ENCODE peak calls at places on chromosome 3, in ten cellular contexts. One of them, this sample, is unnamed.
A peak's percentile ranks its signal among the peaks of the same experiment; 100 is the strongest.

GRCh38 chr3:46406786-46407611 is at the start of the genes CCR5AS and CCRL2:
- DNase-seq in T-helper 17 cell: no peak
- DNase-seq in stimulated activated CD8-positive, alpha-beta memory T cell treated with anti-CD3 and anti-CD28 coated beads, Interleukin-12 subunit alpha, Interleukin-12 subunit beta, amount 100 ng/mL, for 4 hours: peak; percentile 17
- DNase-seq in KG1: peak; percentile 14
- DNase-seq in NCI-H1092 treated with DMSO at 0.1 percent for 48 hours: no peak
- DNase-seq in activated CD8-positive, alpha-beta memory T cell treated with anti-CD3 and anti-CD28 coated beads for 48 hours: peak; percentile 9
- DNase-seq in retina: peak; percentile 7
- DNase-seq in naive thymus-derived CD8-positive, alpha-beta T cell: peak; percentile 39
- DNase-seq in activated T-helper 1 cell treated with anti-CD3 and anti-CD28 coated beads, Interleukin-2, amount 50 U/mL, for 16 hours: peak; percentile 2
- DNase-seq in activated T-cell treated with anti-CD3 and anti-CD28 coated beads for 1 hour: peak; percentile 5
- DNase-seq in this sample: peak; percentile 41

GRCh38 chr3:184241447-184242296 is 7.1 kb downstream of the ALG3 start:
- DNase-seq in T-helper 17 cell: no peak
- DNase-seq in retina: no peak
- DNase-seq in NCI-H1092 treated with DMSO at 0.1 percent for 48 hours: no peak
- DNase-seq in KG1: no peak
- DNase-seq in stimulated activated CD8-positive, alpha-beta memory T cell treated with anti-CD3 and anti-CD28 coated beads, Interleukin-12 subunit alpha, Interleukin-12 subunit beta, amount 100 ng/mL, for 4 hours: no peak
- DNase-seq in activated CD8-positive, alpha-beta memory T cell treated with anti-CD3 and anti-CD28 coated beads for 48 hours: no peak
- DNase-seq in activated T-helper 1 cell treated with anti-CD3 and anti-CD28 coated beads, Interleukin-2, amount 50 U/mL, for 16 hours: no peak
- DNase-seq in naive thymus-derived CD8-positive, alpha-beta T cell: no peak
- DNase-seq in activated T-cell treated with anti-CD3 and anti-CD28 coated beads for 1 hour: no peak
- DNase-seq in this sample: no peak

GRCh38 chr3:37590328-37591079 is 271.2 kb upstream of the CTDSPL start:
- DNase-seq in activated CD8-positive, alpha-beta memory T cell treated with anti-CD3 and anti-CD28 coated beads for 48 hours: no peak
- DNase-seq in stimulated activated CD8-positive, alpha-beta memory T cell treated with anti-CD3 and anti-CD28 coated beads, Interleukin-12 subunit alpha, Interleukin-12 subunit beta, amount 100 ng/mL, for 4 hours: no peak
- DNase-seq in KG1: no peak
- DNase-seq in NCI-H1092 treated with DMSO at 0.1 percent for 48 hours: no peak
- DNase-seq in T-helper 17 cell: no peak
- DNase-seq in activated T-cell treated with anti-CD3 and anti-CD28 coated beads for 1 hour: no peak
- DNase-seq in activated T-helper 1 cell treated with anti-CD3 and anti-CD28 coated beads, Interleukin-2, amount 50 U/mL, for 16 hours: no peak
- DNase-seq in naive thymus-derived CD8-positive, alpha-beta T cell: no peak
- DNase-seq in retina: no peak
- DNase-seq in this sample: no peak

GRCh38 chr3:125079675-125080045 is 23.9 kb upstream of the HEG1 start:
- DNase-seq in naive thymus-derived CD8-positive, alpha-beta T cell: no peak
- DNase-seq in activated T-helper 1 cell treated with anti-CD3 and anti-CD28 coated beads, Interleukin-2, amount 50 U/mL, for 16 hours: no peak
- DNase-seq in NCI-H1092 treated with DMSO at 0.1 percent for 48 hours: no peak
- DNase-seq in activated T-cell treated with anti-CD3 and anti-CD28 coated beads for 1 hour: no peak
- DNase-seq in stimulated activated CD8-positive, alpha-beta memory T cell treated with anti-CD3 and anti-CD28 coated beads, Interleukin-12 subunit alpha, Interleukin-12 subunit beta, amount 100 ng/mL, for 4 hours: no peak
- DNase-seq in retina: no peak
- DNase-seq in activated CD8-positive, alpha-beta memory T cell treated with anti-CD3 and anti-CD28 coated beads for 48 hours: no peak
- DNase-seq in KG1: no peak
- DNase-seq in T-helper 17 cell: no peak
- DNase-seq in this sample: no peak

GRCh38 chr3:99407257-99407656 is 231.1 kb upstream of the COL8A1 start:
- DNase-seq in activated CD8-positive, alpha-beta memory T cell treated with anti-CD3 and anti-CD28 coated beads for 48 hours: no peak
- DNase-seq in activated T-helper 1 cell treated with anti-CD3 and anti-CD28 coated beads, Interleukin-2, amount 50 U/mL, for 16 hours: no peak
- DNase-seq in KG1: no peak
- DNase-seq in retina: no peak
- DNase-seq in activated T-cell treated with anti-CD3 and anti-CD28 coated beads for 1 hour: no peak
- DNase-seq in T-helper 17 cell: no peak
- DNase-seq in naive thymus-derived CD8-positive, alpha-beta T cell: no peak
- DNase-seq in NCI-H1092 treated with DMSO at 0.1 percent for 48 hours: no peak
- DNase-seq in stimulated activated CD8-positive, alpha-beta memory T cell treated with anti-CD3 and anti-CD28 coated beads, Interleukin-12 subunit alpha, Interleukin-12 subunit beta, amount 100 ng/mL, for 4 hours: no peak
- DNase-seq in this sample: no peak

GRCh38 chr3:152192050-152192449 is 76.7 kb upstream of the MBNL1 start:
- DNase-seq in activated T-cell treated with anti-CD3 and anti-CD28 coated beads for 1 hour: no peak
- DNase-seq in stimulated activated CD8-positive, alpha-beta memory T cell treated with anti-CD3 and anti-CD28 coated beads, Interleukin-12 subunit alpha, Interleukin-12 subunit beta, amount 100 ng/mL, for 4 hours: no peak
- DNase-seq in naive thymus-derived CD8-positive, alpha-beta T cell: peak; percentile 42
- DNase-seq in retina: no peak
- DNase-seq in activated CD8-positive, alpha-beta memory T cell treated with anti-CD3 and anti-CD28 coated beads for 48 hours: no peak
- DNase-seq in activated T-helper 1 cell treated with anti-CD3 and anti-CD28 coated beads, Interleukin-2, amount 50 U/mL, for 16 hours: no peak
- DNase-seq in NCI-H1092 treated with DMSO at 0.1 percent for 48 hours: no peak
- DNase-seq in T-helper 17 cell: no peak
- DNase-seq in KG1: peak; percentile 54
- DNase-seq in this sample: no peak

GRCh38 chr3:186931487-186932280 is 1.4 kb downstream of the ST6GAL1 start:
- DNase-seq in activated CD8-positive, alpha-beta memory T cell treated with anti-CD3 and anti-CD28 coated beads for 48 hours: peak; percentile 52
- DNase-seq in retina: peak; percentile 76
- DNase-seq in KG1: no peak
- DNase-seq in stimulated activated CD8-positive, alpha-beta memory T cell treated with anti-CD3 and anti-CD28 coated beads, Interleukin-12 subunit alpha, Interleukin-12 subunit beta, amount 100 ng/mL, for 4 hours: peak; percentile 52
- DNase-seq in T-helper 17 cell: peak; percentile 52
- DNase-seq in activated T-cell treated with anti-CD3 and anti-CD28 coated beads for 1 hour: peak; percentile 50
- DNase-seq in NCI-H1092 treated with DMSO at 0.1 percent for 48 hours: peak; percentile 28
- DNase-seq in naive thymus-derived CD8-positive, alpha-beta T cell: peak; percentile 41
- DNase-seq in activated T-helper 1 cell treated with anti-CD3 and anti-CD28 coated beads, Interleukin-2, amount 50 U/mL, for 16 hours: peak; percentile 56
- DNase-seq in this sample: peak; percentile 60

GRCh38 chr3:32132706-32133105 is 26.3 kb downstream of the GPD1L start:
- DNase-seq in T-helper 17 cell: no peak
- DNase-seq in naive thymus-derived CD8-positive, alpha-beta T cell: no peak
- DNase-seq in activated T-cell treated with anti-CD3 and anti-CD28 coated beads for 1 hour: no peak
- DNase-seq in stimulated activated CD8-positive, alpha-beta memory T cell treated with anti-CD3 and anti-CD28 coated beads, Interleukin-12 subunit alpha, Interleukin-12 subunit beta, amount 100 ng/mL, for 4 hours: no peak
- DNase-seq in activated CD8-positive, alpha-beta memory T cell treated with anti-CD3 and anti-CD28 coated beads for 48 hours: no peak
- DNase-seq in retina: no peak
- DNase-seq in NCI-H1092 treated with DMSO at 0.1 percent for 48 hours: no peak
- DNase-seq in activated T-helper 1 cell treated with anti-CD3 and anti-CD28 coated beads, Interleukin-2, amount 50 U/mL, for 16 hours: no peak
- DNase-seq in KG1: no peak
- DNase-seq in this sample: no peak

GRCh38 chr3:133479895-133480669 is 80.2 kb downstream of the BFSP2 start:
- DNase-seq in T-helper 17 cell: no peak
- DNase-seq in activated T-helper 1 cell treated with anti-CD3 and anti-CD28 coated beads, Interleukin-2, amount 50 U/mL, for 16 hours: no peak
- DNase-seq in KG1: no peak
- DNase-seq in retina: no peak
- DNase-seq in stimulated activated CD8-positive, alpha-beta memory T cell treated with anti-CD3 and anti-CD28 coated beads, Interleukin-12 subunit alpha, Interleukin-12 subunit beta, amount 100 ng/mL, for 4 hours: no peak
- DNase-seq in activated CD8-positive, alpha-beta memory T cell treated with anti-CD3 and anti-CD28 coated beads for 48 hours: no peak
- DNase-seq in activated T-cell treated with anti-CD3 and anti-CD28 coated beads for 1 hour: no peak
- DNase-seq in naive thymus-derived CD8-positive, alpha-beta T cell: no peak
- DNase-seq in NCI-H1092 treated with DMSO at 0.1 percent for 48 hours: no peak
- DNase-seq in this sample: no peak

GRCh38 chr3:64533565-64534317 is 154.1 kb downstream of the ADAMTS9 start:
- DNase-seq in retina: peak; percentile 91
- DNase-seq in activated CD8-positive, alpha-beta memory T cell treated with anti-CD3 and anti-CD28 coated beads for 48 hours: peak; percentile 16
- DNase-seq in NCI-H1092 treated with DMSO at 0.1 percent for 48 hours: peak; percentile 75
- DNase-seq in activated T-cell treated with anti-CD3 and anti-CD28 coated beads for 1 hour: no peak
- DNase-seq in T-helper 17 cell: no peak
- DNase-seq in activated T-helper 1 cell treated with anti-CD3 and anti-CD28 coated beads, Interleukin-2, amount 50 U/mL, for 16 hours: peak; percentile 2
- DNase-seq in stimulated activated CD8-positive, alpha-beta memory T cell treated with anti-CD3 and anti-CD28 coated beads, Interleukin-12 subunit alpha, Interleukin-12 subunit beta, amount 100 ng/mL, for 4 hours: no peak
- DNase-seq in naive thymus-derived CD8-positive, alpha-beta T cell: peak; percentile 5
- DNase-seq in KG1: peak; percentile 1
- DNase-seq in this sample: peak; percentile 60

GRCh38 chr3:132382267-132382666 is 35.0 kb upstream of the DNAJC13 start:
- DNase-seq in T-helper 17 cell: no peak
- DNase-seq in activated T-helper 1 cell treated with anti-CD3 and anti-CD28 coated beads, Interleukin-2, amount 50 U/mL, for 16 hours: no peak
- DNase-seq in NCI-H1092 treated with DMSO at 0.1 percent for 48 hours: no peak
- DNase-seq in naive thymus-derived CD8-positive, alpha-beta T cell: no peak
- DNase-seq in activated CD8-positive, alpha-beta memory T cell treated with anti-CD3 and anti-CD28 coated beads for 48 hours: no peak
- DNase-seq in KG1: no peak
- DNase-seq in activated T-cell treated with anti-CD3 and anti-CD28 coated beads for 1 hour: no peak
- DNase-seq in retina: no peak
- DNase-seq in stimulated activated CD8-positive, alpha-beta memory T cell treated with anti-CD3 and anti-CD28 coated beads, Interleukin-12 subunit alpha, Interleukin-12 subunit beta, amount 100 ng/mL, for 4 hours: no peak
- DNase-seq in this sample: no peak

GRCh38 chr3:111667621-111668239 is 72.6 kb upstream of the ZBED2 start:
- DNase-seq in naive thymus-derived CD8-positive, alpha-beta T cell: peak; percentile 83
- DNase-seq in activated T-cell treated with anti-CD3 and anti-CD28 coated beads for 1 hour: peak; percentile 38
- DNase-seq in activated T-helper 1 cell treated with anti-CD3 and anti-CD28 coated beads, Interleukin-2, amount 50 U/mL, for 16 hours: peak; percentile 47
- DNase-seq in KG1: peak; percentile 78
- DNase-seq in NCI-H1092 treated with DMSO at 0.1 percent for 48 hours: no peak
- DNase-seq in stimulated activated CD8-positive, alpha-beta memory T cell treated with anti-CD3 and anti-CD28 coated beads, Interleukin-12 subunit alpha, Interleukin-12 subunit beta, amount 100 ng/mL, for 4 hours: peak; percentile 45
- DNase-seq in activated CD8-positive, alpha-beta memory T cell treated with anti-CD3 and anti-CD28 coated beads for 48 hours: no peak
- DNase-seq in retina: no peak
- DNase-seq in T-helper 17 cell: peak; percentile 38
- DNase-seq in this sample: peak; percentile 65

GRCh38 chr3:18024715-18025114 is 282.3 kb upstream of the TBC1D5 start:
- DNase-seq in NCI-H1092 treated with DMSO at 0.1 percent for 48 hours: no peak
- DNase-seq in activated T-helper 1 cell treated with anti-CD3 and anti-CD28 coated beads, Interleukin-2, amount 50 U/mL, for 16 hours: no peak
- DNase-seq in activated CD8-positive, alpha-beta memory T cell treated with anti-CD3 and anti-CD28 coated beads for 48 hours: no peak
- DNase-seq in stimulated activated CD8-positive, alpha-beta memory T cell treated with anti-CD3 and anti-CD28 coated beads, Interleukin-12 subunit alpha, Interleukin-12 subunit beta, amount 100 ng/mL, for 4 hours: no peak
- DNase-seq in activated T-cell treated with anti-CD3 and anti-CD28 coated beads for 1 hour: no peak
- DNase-seq in retina: no peak
- DNase-seq in KG1: no peak
- DNase-seq in T-helper 17 cell: no peak
- DNase-seq in naive thymus-derived CD8-positive, alpha-beta T cell: no peak
- DNase-seq in this sample: no peak

GRCh38 chr3:64361962-64362735 is 136.9 kb upstream of the PRICKLE2 start:
- DNase-seq in naive thymus-derived CD8-positive, alpha-beta T cell: no peak
- DNase-seq in NCI-H1092 treated with DMSO at 0.1 percent for 48 hours: no peak
- DNase-seq in KG1: no peak
- DNase-seq in activated T-helper 1 cell treated with anti-CD3 and anti-CD28 coated beads, Interleukin-2, amount 50 U/mL, for 16 hours: no peak
- DNase-seq in activated CD8-positive, alpha-beta memory T cell treated with anti-CD3 and anti-CD28 coated beads for 48 hours: no peak
- DNase-seq in T-helper 17 cell: no peak
- DNase-seq in retina: no peak
- DNase-seq in stimulated activated CD8-positive, alpha-beta memory T cell treated with anti-CD3 and anti-CD28 coated beads, Interleukin-12 subunit alpha, Interleukin-12 subunit beta, amount 100 ng/mL, for 4 hours: no peak
- DNase-seq in activated T-cell treated with anti-CD3 and anti-CD28 coated beads for 1 hour: no peak
- DNase-seq in this sample: no peak

GRCh38 chr3:25854214-25854613 is 64.3 kb downstream of the OXSM start:
- DNase-seq in KG1: no peak
- DNase-seq in activated T-helper 1 cell treated with anti-CD3 and anti-CD28 coated beads, Interleukin-2, amount 50 U/mL, for 16 hours: no peak
- DNase-seq in activated CD8-positive, alpha-beta memory T cell treated with anti-CD3 and anti-CD28 coated beads for 48 hours: no peak
- DNase-seq in T-helper 17 cell: no peak
- DNase-seq in retina: no peak
- DNase-seq in activated T-cell treated with anti-CD3 and anti-CD28 coated beads for 1 hour: no peak
- DNase-seq in naive thymus-derived CD8-positive, alpha-beta T cell: no peak
- DNase-seq in NCI-H1092 treated with DMSO at 0.1 percent for 48 hours: no peak
- DNase-seq in stimulated activated CD8-positive, alpha-beta memory T cell treated with anti-CD3 and anti-CD28 coated beads, Interleukin-12 subunit alpha, Interleukin-12 subunit beta, amount 100 ng/mL, for 4 hours: no peak
- DNase-seq in this sample: no peak

GRCh38 chr3:50503504-50503903 is at the start of gene CACNA2D2:
- DNase-seq in activated T-cell treated with anti-CD3 and anti-CD28 coated beads for 1 hour: peak; percentile 57
- DNase-seq in activated T-helper 1 cell treated with anti-CD3 and anti-CD28 coated beads, Interleukin-2, amount 50 U/mL, for 16 hours: peak; percentile 49
- DNase-seq in NCI-H1092 treated with DMSO at 0.1 percent for 48 hours: peak; percentile 21
- DNase-seq in activated CD8-positive, alpha-beta memory T cell treated with anti-CD3 and anti-CD28 coated beads for 48 hours: no peak
- DNase-seq in retina: no peak
- DNase-seq in stimulated activated CD8-positive, alpha-beta memory T cell treated with anti-CD3 and anti-CD28 coated beads, Interleukin-12 subunit alpha, Interleukin-12 subunit beta, amount 100 ng/mL, for 4 hours: peak; percentile 57
- DNase-seq in T-helper 17 cell: peak; percentile 56
- DNase-seq in KG1: no peak
- DNase-seq in naive thymus-derived CD8-positive, alpha-beta T cell: peak; percentile 67
- DNase-seq in this sample: peak; percentile 67